ENCODE peak calls at places on chromosomes 13 and 19, in five cellular contexts. R, O, S, K and T are unnamed samples.
A peak's percentile ranks its signal among the peaks of the same experiment; 100 is the strongest.

GRCh38 chr13:40371531-40372125 is 294.8 kb downstream of the FOXO1 start:
- DNase-seq in R (no peak), O (no peak), S (no peak), K (no peak), T (peak; percentile 46)

GRCh38 chr19:29837448-29837961 is 25.7 kb downstream of the CCNE1 start:
- DNase-seq in R (no peak), O (no peak), S (no peak), K (no peak), T (no peak)

GRCh38 chr13:86974251-86974994 is 696.7 kb upstream of the SLITRK5 start:
- DNase-seq in R (no peak), O (no peak), S (no peak), K (no peak), T (no peak)

GRCh38 chr13:47258384-47258783 is 361.5 kb upstream of the HTR2A start:
- DNase-seq in R (no peak), O (no peak), S (peak; percentile 10), K (no peak), T (peak; percentile 2)

GRCh38 chr19:18854982-18855381 is 23.2 kb downstream of the UPF1 start:
- DNase-seq in R (no peak), O (no peak), S (no peak), K (no peak), T (no peak)

GRCh38 chr19:19098084-19098702 is 34.4 kb downstream of the SLC25A42 start:
- DNase-seq in R (no peak), O (no peak), S (no peak), K (no peak), T (no peak)

GRCh38 chr19:46296722-46297431 is at the start of gene HIF3A:
- DNase-seq in R (peak; percentile 55), O (no peak), S (peak; percentile 24), K (peak; percentile 85), T (no peak)

GRCh38 chr19:10363789-10364281 is 16.5 kb downstream of the TYK2 start:
- DNase-seq in R (no peak), O (peak; percentile 56), S (no peak), K (no peak), T (no peak)

GRCh38 chr19:4009990-4010807 is 2.7 kb downstream of the PIAS4 start:
- DNase-seq in R (no peak), O (no peak), S (peak; percentile 81), K (no peak), T (no peak)

GRCh38 chr19:52735734-52736133 is 890 bp upstream of the ZNF611 start:
- DNase-seq in R (peak; percentile 13), O (peak; percentile 75), S (peak; percentile 39), K (peak; percentile 91), T (no peak)

GRCh38 chr19:7637374-7638256 is 705 bp downstream of the STXBP2 start:
- DNase-seq in R (no peak), O (no peak), S (no peak), K (peak; percentile 56), T (no peak)